ENCODE peak calls at places on chromosomes 13 and 19, in seven cellular contexts. D is GM12865, A is lower leg skin, S is uterus, V is Caco-2, M is AG09309, E is tibial nerve. I is an unnamed sample.

GRCh38 chr13:24512208-24513068 is at the start of gene PARP4:
- DNase-seq in D (peak), A (peak), S (peak), V (peak), M (no peak), E (peak), I (peak)

GRCh38 chr13:47794963-47795362 is 206.1 kb downstream of the SUCLA2 start:
- DNase-seq in D (peak), A (no peak), S (no peak), V (peak), M (no peak), E (no peak), I (no peak)

GRCh38 chr19:4534836-4535658 is at the start of gene PLIN5:
- DNase-seq in D (peak), A (no peak), S (peak), V (peak), M (no peak), E (no peak), I (no peak)

GRCh38 chr13:41603917-41604316 is 146.6 kb downstream of the RGCC start:
- DNase-seq in D (no peak), A (no peak), S (no peak), V (no peak), M (no peak), E (no peak), I (peak)

GRCh38 chr13:26855071-26855470 is 94.5 kb upstream of the GPR12 start:
- DNase-seq in D (no peak), A (no peak), S (no peak), V (no peak), M (no peak), E (no peak), I (no peak)

GRCh38 chr19:12789098-12789903 is 2.0 kb upstream of the JUNB start:
- DNase-seq in D (no peak), A (no peak), S (no peak), V (no peak), M (no peak), E (no peak), I (no peak)

GRCh38 chr13:33682020-33682564 is 135.9 kb upstream of the RFC3 start:
- DNase-seq in D (no peak), A (no peak), S (no peak), V (no peak), M (no peak), E (no peak), I (no peak)

GRCh38 chr19:38892841-38893240 is 6.6 kb downstream of the SIRT2 start:
- DNase-seq in D (no peak), A (no peak), S (no peak), V (no peak), M (no peak), E (no peak), I (no peak)

GRCh38 chr13:37326319-37326718 is 220.9 kb upstream of the CSNK1A1L start:
- DNase-seq in D (no peak), A (no peak), S (no peak), V (no peak), M (peak), E (no peak), I (no peak)

GRCh38 chr13:33154911-33155310 is 130.6 kb downstream of the STARD13 start:
- DNase-seq in D (no peak), A (no peak), S (no peak), V (no peak), M (no peak), E (no peak), I (no peak)

GRCh38 chr19:4429266-4430200 is 27.1 kb downstream of the CHAF1A start:
- DNase-seq in D (no peak), A (no peak), S (no peak), V (no peak), M (no peak), E (no peak), I (no peak)

GRCh38 chr13:41107584-41108014 is 25.0 kb downstream of the KBTBD6 start:
- DNase-seq in D (no peak), A (no peak), S (no peak), V (peak), M (no peak), E (no peak), I (no peak)

GRCh38 chr19:13181747-13182388 is 31.7 kb downstream of the IER2 start:
- DNase-seq in D (peak), A (no peak), S (peak), V (no peak), M (no peak), E (no peak), I (no peak)

GRCh38 chr13:22761709-22762108 is 419.1 kb upstream of the SGCG start:
- DNase-seq in D (no peak), A (no peak), S (no peak), V (no peak), M (no peak), E (no peak), I (no peak)

GRCh38 chr13:27918041-27918917 is 1.5 kb upstream of the PDX1 start:
- DNase-seq in D (no peak), A (peak), S (no peak), V (peak), M (no peak), E (no peak), I (no peak)

GRCh38 chr13:62357887-62358645 is 942.4 kb upstream of the PCDH20 start:
- DNase-seq in D (peak), A (no peak), S (no peak), V (peak), M (no peak), E (no peak), I (peak)

GRCh38 chr13:40116008-40116407 is 460.5 kb downstream of the COG6 start:
- DNase-seq in D (peak), A (peak), S (peak), V (peak), M (peak), E (no peak), I (peak)

GRCh38 chr13:28320884-28321574 is 173.9 kb downstream of the FLT1 start:
- DNase-seq in D (no peak), A (no peak), S (no peak), V (no peak), M (no peak), E (no peak), I (no peak)

GRCh38 chr13:46132109-46132508 is 27.3 kb upstream of the CPB2 start:
- DNase-seq in D (no peak), A (no peak), S (no peak), V (no peak), M (no peak), E (no peak), I (no peak)

GRCh38 chr13:85995788-85996418 is 196.7 kb upstream of the SLITRK6 start:
- DNase-seq in D (no peak), A (no peak), S (no peak), V (no peak), M (no peak), E (no peak), I (no peak)

GRCh38 chr13:46831588-46832194 is 34.7 kb upstream of the ESD start:
- DNase-seq in D (peak), A (no peak), S (peak), V (peak), M (peak), E (no peak), I (no peak)

GRCh38 chr19:49425922-49426592 is 869 bp downstream of the GFY start:
- DNase-seq in D (no peak), A (no peak), S (no peak), V (peak), M (no peak), E (no peak), I (no peak)
- H3K4me3 ChIP-seq in D (no peak), A (no peak), S (no peak), V (no peak), M (no peak), E (no peak), I (no peak)

DNA sequence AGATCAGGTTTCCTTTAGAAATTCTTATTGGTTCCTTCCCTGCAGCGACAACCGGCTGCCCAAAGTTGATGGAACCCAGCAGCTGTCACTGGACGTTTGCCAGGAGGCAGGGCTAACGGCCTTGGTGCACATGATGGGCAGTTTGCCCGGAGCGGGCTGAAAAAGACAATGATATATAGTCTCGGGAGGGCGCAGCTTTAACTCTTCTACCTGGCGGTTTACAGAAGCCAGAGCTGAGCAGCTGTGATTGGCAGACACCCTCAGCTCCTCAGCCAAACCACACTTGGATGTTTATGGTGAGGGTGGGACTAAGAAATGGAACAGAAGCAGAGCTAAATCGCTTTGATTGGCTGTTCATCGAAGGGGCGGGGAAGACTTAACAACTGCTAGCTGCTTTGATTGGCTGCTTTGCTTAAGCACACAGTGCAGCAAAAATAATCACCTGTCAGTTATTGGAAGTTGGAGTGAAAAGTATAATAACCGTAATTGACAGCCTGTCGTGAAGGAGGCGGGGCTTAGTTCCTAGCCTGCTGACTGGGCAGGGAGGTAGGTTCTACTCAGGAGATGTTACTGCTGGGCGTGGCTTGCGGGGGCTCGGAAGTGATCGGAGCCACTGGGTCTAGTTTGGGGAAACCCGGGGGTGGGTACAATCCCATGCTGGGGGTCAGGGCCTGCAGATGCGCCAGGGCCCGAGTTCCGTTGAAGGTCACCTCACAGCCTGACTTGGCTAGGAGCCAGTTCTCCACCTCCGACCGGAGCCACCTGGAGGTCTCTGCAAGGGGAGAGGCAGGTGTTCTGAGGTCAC is 7.5 kb downstream of the EMP3 start:
- DNase-seq in D (peak), A (peak), S (peak), V (peak), M (peak), E (peak), I (peak)
- TF ChIP-seq CTCF in D (no peak), A (no peak), S (peak), V (no peak), M (no peak), E (no peak), I (no peak)

GRCh38 chr13:98619556-98619955 is 42.6 kb upstream of the STK24 start:
- DNase-seq in D (no peak), A (no peak), S (no peak), V (no peak), M (no peak), E (no peak), I (no peak)
- H3K4me3 ChIP-seq in D (no peak), A (no peak), S (no peak), V (no peak), M (no peak), E (no peak), I (no peak)

GRCh38 chr19:1252818-1253513 is 4.6 kb downstream of the MIDN start:
- DNase-seq in D (peak), A (peak), S (peak), V (no peak), M (peak), E (peak), I (no peak)
- TF ChIP-seq CTCF in D (peak), A (no peak), S (no peak), V (peak), M (peak), E (peak), I (no peak)

GRCh38 chr19:40412866-40413265 is 312 bp downstream of the PRX start:
- DNase-seq in D (no peak), A (no peak), S (no peak), V (no peak), M (no peak), E (no peak), I (no peak)
- H3K4me3 ChIP-seq in D (no peak), A (no peak), S (no peak), V (no peak), M (no peak), E (peak), I (no peak)